ENCODE peak calls at places on chromosomes 16 and 17, in six cellular contexts. N, S, M, B, W and U are unnamed samples.

GRCh38 chr16:681746-682427 is 1.7 kb downstream of the STUB1 start:
- DNase-seq in N (no peak), S (no peak), M (no peak), B (no peak), W (no peak), U (no peak)

GRCh38 chr16:27258241-27258734 is 10.3 kb downstream of the NSMCE1 start:
- DNase-seq in N (no peak), S (no peak), M (peak; percentile 74), B (no peak), W (no peak), U (peak; percentile 19)

GRCh38 chr17:71828182-71828596 is 292.6 kb upstream of the SOX9 start:
- DNase-seq in N (no peak), S (no peak), M (no peak), B (no peak), W (no peak), U (no peak)

GRCh38 chr17:6475411-6475810 is 31.2 kb downstream of the PIMREG start:
- DNase-seq in N (no peak), S (no peak), M (peak; percentile 18), B (no peak), W (no peak), U (no peak)

GRCh38 chr16:89426736-89427525 is 63.4 kb downstream of the ANKRD11 start:
- DNase-seq in N (no peak), S (no peak), M (no peak), B (no peak), W (no peak), U (no peak)

GRCh38 chr16:24700549-24701392 is 28.7 kb upstream of the TNRC6A start:
- DNase-seq in N (peak; percentile 90), S (peak; percentile 46), M (peak; percentile 91), B (peak; percentile 94), W (peak; percentile 84), U (peak; percentile 91)

GRCh38 chr17:78787444-78787843 is 5.4 kb upstream of the CYTH1 start:
- DNase-seq in N (no peak), S (no peak), M (peak; percentile 80), B (peak; percentile 78), W (no peak), U (no peak)

GRCh38 chr17:7833795-7834553 is at the start of gene KDM6B:
- DNase-seq in N (peak; percentile 96), S (peak; percentile 97), M (peak; percentile 96), B (peak; percentile 94), W (peak; percentile 96), U (peak; percentile 94)

GRCh38 chr16:88700636-88701482 is 5.3 kb downstream of the RNF166 start:
- DNase-seq in N (peak; percentile 93), S (peak; percentile 98), M (peak; percentile 61), B (no peak), W (peak; percentile 93), U (peak; percentile 90)

GRCh38 chr17:29043539-29044165 is 711 bp downstream of the PIPOX start:
- DNase-seq in N (no peak), S (no peak), M (no peak), B (no peak), W (no peak), U (no peak)

GRCh38 chr17:2053380-2054261 is 1.3 kb upstream of the HIC1 start:
- DNase-seq in N (peak; percentile 85), S (peak; percentile 80), M (peak; percentile 62), B (peak; percentile 84), W (peak; percentile 88), U (peak; percentile 91)

GRCh38 chr17:21375757-21376584 is at the start of gene KCNJ12:
- DNase-seq in N (no peak), S (no peak), M (peak; percentile 34), B (peak; percentile 43), W (peak; percentile 71), U (no peak)

GRCh38 chr16:76345093-76345735 is 68.0 kb downstream of the CNTNAP4 start:
- DNase-seq in N (peak; percentile 80), S (no peak), M (peak; percentile 6), B (no peak), W (peak; percentile 65), U (no peak)

GRCh38 chr16:19162085-19162484 is 6.0 kb upstream of the SYT17 start:
- DNase-seq in N (no peak), S (no peak), M (no peak), B (peak; percentile 16), W (no peak), U (no peak)

GRCh38 chr17:10119203-10120112 is 78.9 kb downstream of the GAS7 start:
- DNase-seq in N (no peak), S (peak; percentile 81), M (peak; percentile 66), B (no peak), W (no peak), U (no peak)

GRCh38 chr17:7988750-7989178 is 13.7 kb upstream of the GUCY2D start:
- DNase-seq in N (no peak), S (no peak), M (peak; percentile 86), B (peak; percentile 89), W (no peak), U (no peak)

GRCh38 chr17:82963104-82963950 is 116.1 kb upstream of the METRNL start:
- DNase-seq in N (peak; percentile 91), S (peak; percentile 87), M (peak; percentile 50), B (peak; percentile 28), W (peak; percentile 88), U (peak; percentile 90)

GRCh38 chr17:5758651-5759050 is 174.3 kb upstream of the NLRP1 start:
- DNase-seq in N (no peak), S (no peak), M (peak; percentile 46), B (peak; percentile 78), W (no peak), U (no peak)

GRCh38 chr17:28326114-28326513 is 7.1 kb downstream of the TMEM97 start:
- DNase-seq in N (peak; percentile 32), S (no peak), M (peak; percentile 78), B (no peak), W (no peak), U (peak; percentile 36)

GRCh38 chr16:66976746-66977145 is 11.6 kb upstream of the CES4A start:
- DNase-seq in N (no peak), S (no peak), M (no peak), B (no peak), W (no peak), U (no peak)

GRCh38 chr17:44170135-44170498 is 387 bp upstream of the ASB16 start:
- DNase-seq in N (no peak), S (no peak), M (no peak), B (no peak), W (no peak), U (no peak)

DNA sequence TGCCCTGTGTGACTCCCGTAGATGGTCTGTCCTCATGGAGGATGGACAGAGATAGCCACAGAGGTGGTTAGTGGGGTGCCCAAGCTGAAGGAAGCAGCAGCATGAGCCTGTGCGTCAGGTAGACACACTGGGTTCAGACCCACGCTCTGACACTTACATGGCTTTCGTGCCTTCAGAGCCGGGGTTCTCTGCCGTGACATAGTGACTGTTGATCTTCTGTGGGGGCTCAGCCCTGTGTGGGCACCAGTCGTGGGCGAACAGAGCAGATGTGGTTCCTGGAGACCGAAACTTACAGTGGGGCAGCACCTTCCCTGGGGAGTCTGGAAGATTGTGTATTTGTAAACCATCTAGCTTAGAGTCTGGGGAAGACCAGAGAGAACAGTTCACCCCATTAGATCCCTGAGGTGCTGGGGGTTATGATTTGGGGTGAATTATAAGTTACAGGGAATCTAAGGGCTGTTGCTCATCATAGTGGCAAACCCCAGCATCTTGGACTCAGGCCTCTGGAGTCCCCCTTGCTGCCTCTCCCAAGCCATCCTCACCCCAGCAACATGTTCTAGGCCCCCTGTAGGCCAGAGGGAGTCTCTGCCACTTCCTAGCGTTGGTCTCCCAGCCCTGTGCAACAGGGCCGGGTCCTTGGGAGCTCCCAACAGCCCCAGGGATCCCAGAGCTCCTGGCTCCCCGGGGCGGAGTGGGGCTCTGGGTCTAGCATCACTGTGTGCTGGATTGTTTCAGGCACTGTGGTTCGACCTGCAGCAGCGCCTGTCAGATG is 28.6 kb downstream of the NECAB2 start:
- DNase-seq in N (no peak), S (no peak), M (no peak), B (no peak), W (no peak), U (no peak)
- TF ChIP-seq CTCF in N (no peak), S (no peak), M (no peak), B (no peak), W (no peak), U (no peak)

DNA sequence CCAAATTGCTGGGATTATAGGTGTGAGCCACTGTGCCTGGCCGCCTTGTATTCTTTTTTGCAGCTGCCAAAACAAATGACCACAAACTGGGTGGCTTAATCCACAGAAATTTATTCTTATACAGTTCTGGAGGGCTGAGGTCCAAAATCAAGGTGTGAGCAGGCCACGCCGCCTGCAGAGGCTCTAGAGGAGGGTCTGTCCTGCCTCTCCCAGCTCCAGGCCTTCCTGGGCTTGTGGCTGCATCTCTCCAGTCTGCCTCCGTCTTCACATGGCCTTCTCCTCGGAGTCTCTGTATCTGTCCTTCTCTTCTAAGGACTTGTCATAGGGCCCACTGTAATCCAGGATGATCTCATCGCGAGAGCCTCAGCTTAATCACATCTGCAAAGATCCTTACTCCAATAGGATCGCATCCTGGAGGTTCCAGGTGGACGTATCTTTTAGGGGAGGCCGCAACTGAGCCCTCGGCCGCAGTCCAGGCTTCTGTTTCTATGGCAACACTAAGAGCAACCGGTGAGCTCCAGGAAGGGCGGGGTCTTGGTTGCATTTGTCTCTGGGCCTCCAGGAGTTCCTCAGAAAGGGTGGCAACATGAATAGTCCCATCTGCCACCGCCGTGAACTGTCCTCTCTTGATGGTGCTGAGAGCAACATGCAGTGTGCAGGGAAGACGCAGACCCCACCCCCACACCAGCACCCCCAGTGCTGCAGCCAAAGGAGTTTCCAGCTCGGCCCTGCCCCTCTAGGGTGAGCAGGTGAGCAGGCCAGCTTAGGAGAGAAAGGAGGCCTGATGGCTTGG is 29.5 kb upstream of the CREBBP start:
- DNase-seq in N (no peak), S (peak; percentile 32), M (no peak), B (no peak), W (no peak), U (no peak)
- TF ChIP-seq CTCF in N (no peak), S (no peak), M (no peak), B (no peak), W (no peak), U (no peak)

DNA sequence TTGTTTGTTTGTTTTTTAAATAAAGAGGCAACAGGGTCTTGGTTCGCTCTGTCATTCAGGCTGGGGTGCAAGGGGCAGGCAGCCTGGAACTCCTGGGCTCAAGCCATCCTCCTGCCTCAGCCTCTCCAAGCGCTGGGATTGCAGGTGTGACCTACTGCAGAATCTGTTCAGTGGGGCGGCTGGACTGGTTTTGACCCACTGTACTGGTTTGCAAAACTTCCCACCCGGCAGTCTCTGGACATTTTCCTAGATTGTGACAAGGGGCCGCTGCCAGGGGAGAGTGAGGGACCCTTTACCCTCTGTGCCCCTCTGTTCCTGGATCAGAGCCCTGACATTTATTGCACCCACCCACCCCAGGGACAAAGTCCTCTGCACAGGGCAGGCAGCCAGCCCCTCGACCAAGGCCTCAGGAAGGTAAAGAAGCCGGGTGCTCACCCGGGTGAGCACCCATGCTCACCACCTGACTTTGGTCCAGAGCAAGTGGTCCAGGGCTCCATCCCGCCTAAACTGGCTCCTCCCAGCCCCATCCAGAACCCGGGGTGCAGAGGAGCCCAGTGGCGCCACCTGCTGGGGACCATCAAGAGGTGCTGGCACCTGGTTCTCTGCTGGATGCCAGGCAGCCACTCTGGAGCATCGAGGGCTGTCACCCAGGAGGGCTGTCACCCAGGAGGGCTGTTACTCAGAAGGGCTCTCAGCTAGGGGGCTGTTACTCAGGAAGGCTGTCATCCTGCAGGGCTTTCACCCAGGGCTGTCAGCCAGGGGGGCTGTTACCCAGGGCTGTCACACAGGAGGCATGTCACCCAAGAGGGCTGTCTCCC is 98.9 kb downstream of the TNFRSF13B start:
- DNase-seq in N (no peak), S (no peak), M (peak; percentile 24), B (peak; percentile 57), W (no peak), U (peak; percentile 77)
- TF ChIP-seq CTCF in N (peak; percentile 50), S (peak; percentile 58), M (peak; percentile 59), B (peak; percentile 59), W (peak; percentile 33), U (peak; percentile 55)

GRCh38 chr16:1691276-1691675 is 13.2 kb downstream of the JPT2 start:
- DNase-seq in N (no peak), S (no peak), M (peak; percentile 81), B (peak; percentile 52), W (no peak), U (no peak)
- TF ChIP-seq CTCF in N (no peak), S (no peak), M (peak; percentile 43), B (peak; percentile 38), W (no peak), U (peak; percentile 24)